ENCODE peak calls at places on chromosomes 1 and 21, in four cellular contexts. X is adrenal gland; U is ascending aorta; L is CD4-positive, CD25-positive, alpha-beta regulatory T cell. W is an unnamed sample. For H3K9me3, the result is how much of the 10 kb centered on the place peaks cover.

GRCh38 chr1:111198836-111199235 is 1.6 kb downstream of the DENND2D start:
- DNase-seq in X (no peak), U (no peak), L (no peak), W (no peak)

GRCh38 chr1:39268112-39268581 is 63.7 kb downstream of the MACF1 start:
- DNase-seq in X (peak), U (no peak), L (peak), W (no peak)

GRCh38 chr1:203628185-203628996 is 1.8 kb downstream of the ATP2B4 start:
- DNase-seq in X (peak), U (no peak), L (no peak), W (no peak)

GRCh38 chr1:81109038-81109437 is 691.7 kb upstream of the ADGRL2 start:
- DNase-seq in X (no peak), U (no peak), L (no peak), W (no peak)

GRCh38 chr1:41631971-41632370 is 147.5 kb upstream of the EDN2 start:
- DNase-seq in X (no peak), U (no peak), L (no peak), W (no peak)

GRCh38 chr1:229199892-229200291 is 71.0 kb upstream of the RAB4A start:
- DNase-seq in X (no peak), U (no peak), L (peak), W (no peak)

GRCh38 chr1:172914517-172915144 is 136.1 kb downstream of the TNFSF18 start:
- DNase-seq in X (no peak), U (no peak), L (no peak), W (no peak)

GRCh38 chr21:25457411-25457810 is 149.9 kb downstream of the MRPL39 start:
- DNase-seq in X (no peak), U (no peak), L (peak), W (no peak)

GRCh38 chr1:223775054-223775453 is 62.7 kb downstream of the CAPN2 start:
- DNase-seq in X (no peak), U (no peak), L (no peak), W (no peak)

GRCh38 chr1:89739013-89739843 is 81.6 kb upstream of the LRRC8D start:
- DNase-seq in X (no peak), U (no peak), L (no peak), W (no peak)

GRCh38 chr1:106954830-106955229 is 101.6 kb upstream of the PRMT6 start:
- DNase-seq in X (no peak), U (no peak), L (no peak), W (no peak)

GRCh38 chr21:14850394-14850793 is 214.4 kb downstream of the NRIP1 start:
- DNase-seq in X (no peak), U (no peak), L (no peak), W (no peak)

GRCh38 chr1:220219865-220220698 is 52.2 kb downstream of the RAB3GAP2 start:
- DNase-seq in X (no peak), U (no peak), L (no peak), W (no peak)

GRCh38 chr1:7948950-7949349 is 8.3 kb upstream of the TNFRSF9 start:
- DNase-seq in X (no peak), U (no peak), L (peak), W (no peak)

GRCh38 chr1:159862031-159862430 is 426 bp downstream of the VSIG8 start:
- DNase-seq in X (no peak), U (no peak), L (no peak), W (no peak)

GRCh38 chr21:40731206-40731605 is 115.8 kb downstream of the DSCAM start:
- DNase-seq in X (no peak), U (no peak), L (no peak), W (no peak)

GRCh38 chr21:36504067-36505058 is 24.4 kb upstream of the CLDN14 start:
- DNase-seq in X (peak), U (no peak), L (peak), W (no peak)

GRCh38 chr1:220338759-220339158 is 66.5 kb upstream of the RAB3GAP2 start:
- DNase-seq in X (no peak), U (no peak), L (no peak), W (no peak)

GRCh38 chr21:43209575-43210453 is 41.0 kb downstream of the CRYAA start:
- DNase-seq in X (peak), U (no peak), L (no peak), W (no peak)

GRCh38 chr21:43207868-43208267 is 39.1 kb downstream of the CRYAA start:
- DNase-seq in X (peak), U (no peak), L (no peak), W (no peak)

GRCh38 chr21:43211085-43212071 is 42.6 kb downstream of the CRYAA start:
- DNase-seq in X (peak), U (no peak), L (no peak), W (no peak)

GRCh38 chr21:43208561-43209332 is 39.9 kb downstream of the CRYAA start:
- DNase-seq in X (peak), U (no peak), L (no peak), W (no peak)

DNA sequence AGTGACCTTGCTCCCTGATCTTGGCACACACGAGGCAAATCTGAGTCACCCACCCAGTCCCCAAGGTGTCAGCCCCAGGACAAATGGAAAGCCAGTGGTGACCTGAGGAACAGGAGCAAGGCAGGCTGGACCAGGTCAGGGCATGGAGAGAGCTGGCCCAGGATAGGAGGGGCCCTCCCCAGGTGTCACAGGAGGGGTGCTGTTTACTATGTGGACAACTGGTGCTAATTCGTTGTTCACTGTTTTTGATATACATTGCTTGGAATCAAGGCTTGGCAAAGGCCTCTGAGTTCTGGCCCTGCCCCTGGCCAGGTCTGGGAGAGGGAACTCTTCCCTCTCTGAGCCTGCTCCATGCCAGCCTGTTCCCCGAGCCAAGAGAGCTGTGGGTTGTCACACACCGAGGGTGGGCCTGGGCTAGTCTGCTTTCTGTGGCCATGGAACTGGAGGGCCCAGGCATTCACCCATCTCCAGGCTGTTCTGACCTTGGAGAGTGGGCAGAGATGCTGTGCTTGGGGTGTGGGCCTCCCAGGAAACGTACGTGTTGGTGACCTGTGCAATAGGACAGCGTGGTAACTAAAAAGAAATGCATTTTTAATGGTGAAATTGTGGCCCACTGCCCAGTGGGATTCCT is 41.8 kb downstream of the CRYAA start:
- DNase-seq in X (peak), U (no peak), L (no peak), W (no peak)
- H3K27ac ChIP-seq in X (peak), U (no peak), L (no peak), W (no peak)

GRCh38 chr1:114282751-114283403 is 129.2 kb upstream of the SYT6 start:
- DNase-seq in X (peak), U (peak), L (peak), W (peak)

GRCh38 chr1:114286179-114286578 is 132.5 kb upstream of the SYT6 start:
- DNase-seq in X (no peak), U (no peak), L (no peak), W (no peak)

GRCh38 chr1:114292194-114292593 is 138.5 kb upstream of the SYT6 start:
- DNase-seq in X (no peak), U (no peak), L (no peak), W (no peak)

GRCh38 chr1:114289321-114289720 is 135.7 kb upstream of the SYT6 start:
- DNase-seq in X (no peak), U (no peak), L (no peak), W (no peak)

DNA sequence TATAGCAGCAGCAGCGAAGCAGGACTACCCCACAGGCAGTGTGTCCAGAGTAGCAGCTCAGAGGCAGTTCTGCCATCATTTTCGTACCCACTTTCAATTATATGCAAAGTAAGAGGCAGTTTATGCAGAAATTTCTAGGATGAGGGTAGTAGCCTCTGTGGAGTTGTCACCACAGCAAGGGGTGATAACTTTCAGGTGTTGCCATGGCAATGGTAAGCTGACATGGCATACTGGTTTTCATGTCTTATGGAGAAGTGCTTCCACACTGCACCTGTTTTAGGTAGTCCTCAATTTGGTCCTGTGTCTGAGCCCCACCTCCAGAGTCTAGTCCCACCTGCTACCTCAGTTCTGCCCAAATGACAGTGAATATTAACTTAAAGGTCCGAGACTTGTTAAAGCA is 133.3 kb upstream of the SYT6 start:
- DNase-seq in X (no peak), U (no peak), L (no peak), W (no peak)
- H3K9me3 ChIP-seq in X (under half), U (under half), L (under half), W (under half)

GRCh38 chr1:163928080-163928479 is 606.3 kb downstream of the NUF2 start:
- DNase-seq in X (no peak), U (no peak), L (no peak), W (no peak)

GRCh38 chr1:163922743-163923186 is 601.0 kb downstream of the NUF2 start:
- DNase-seq in X (no peak), U (no peak), L (no peak), W (no peak)

GRCh38 chr1:163932901-163933300 is 611.1 kb downstream of the NUF2 start:
- DNase-seq in X (no peak), U (no peak), L (no peak), W (no peak)

GRCh38 chr1:163924041-163924440 is 602.3 kb downstream of the NUF2 start:
- DNase-seq in X (no peak), U (no peak), L (no peak), W (no peak)

GRCh38 chr1:163928649-163929048 is 606.9 kb downstream of the NUF2 start:
- DNase-seq in X (no peak), U (no peak), L (no peak), W (no peak)
- H3K27ac ChIP-seq in X (no peak), U (no peak), L (no peak), W (no peak)

DNA sequence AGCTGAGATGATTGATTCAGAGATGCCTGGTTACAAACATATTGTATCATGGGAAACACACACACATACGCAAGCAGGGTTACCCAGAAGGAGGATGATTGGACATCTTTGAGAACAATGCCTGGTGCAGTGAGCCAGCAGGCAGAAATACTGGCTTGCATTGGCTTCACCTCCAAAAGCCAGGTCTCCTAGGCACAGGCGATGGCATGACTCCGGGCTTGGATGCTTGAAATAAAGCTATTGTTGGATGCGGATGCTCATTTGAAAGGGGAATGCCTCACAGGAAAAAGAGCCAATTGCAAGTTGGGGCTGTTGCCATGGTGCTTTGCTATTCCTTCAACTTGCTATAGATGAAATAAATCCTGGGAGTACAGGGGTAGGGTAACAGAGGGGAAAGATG is 180.7 kb upstream of the SGIP1 start:
- DNase-seq in X (no peak), U (no peak), L (no peak), W (no peak)
- H3K9me3 ChIP-seq in X (under half), U (under half), L (under half), W (under half)

DNA sequence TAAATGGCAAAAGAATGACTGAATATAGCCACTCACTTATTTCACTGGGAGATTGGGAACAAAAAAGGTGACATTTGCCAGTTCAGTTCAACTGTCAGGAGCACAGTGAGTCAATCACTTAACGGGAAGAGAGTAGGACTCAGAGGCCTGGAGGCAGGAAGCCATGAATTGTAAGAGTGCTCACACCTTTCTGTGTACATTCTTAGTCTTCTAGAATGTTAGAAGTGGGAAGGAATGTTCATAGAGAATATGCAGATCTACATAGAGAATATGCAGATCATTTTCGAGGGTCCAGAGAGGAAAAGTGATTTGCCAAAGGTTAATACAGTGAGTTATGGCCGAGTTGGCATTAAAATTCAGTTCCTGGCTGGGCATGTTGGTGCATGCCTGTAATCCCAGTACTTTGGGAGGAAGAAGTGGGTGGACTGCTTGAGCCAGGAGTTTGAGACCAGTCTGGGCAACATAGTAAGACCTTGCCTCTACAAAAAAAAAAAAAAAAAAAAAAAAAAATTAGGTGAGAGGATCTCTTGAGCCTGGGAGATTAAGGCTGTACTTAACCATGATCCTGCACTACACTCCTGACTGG is 8.3 kb downstream of the IL20 start:
- DNase-seq in X (no peak), U (no peak), L (no peak), W (no peak)
- H3K27ac ChIP-seq in X (no peak), U (no peak), L (no peak), W (no peak)

DNA sequence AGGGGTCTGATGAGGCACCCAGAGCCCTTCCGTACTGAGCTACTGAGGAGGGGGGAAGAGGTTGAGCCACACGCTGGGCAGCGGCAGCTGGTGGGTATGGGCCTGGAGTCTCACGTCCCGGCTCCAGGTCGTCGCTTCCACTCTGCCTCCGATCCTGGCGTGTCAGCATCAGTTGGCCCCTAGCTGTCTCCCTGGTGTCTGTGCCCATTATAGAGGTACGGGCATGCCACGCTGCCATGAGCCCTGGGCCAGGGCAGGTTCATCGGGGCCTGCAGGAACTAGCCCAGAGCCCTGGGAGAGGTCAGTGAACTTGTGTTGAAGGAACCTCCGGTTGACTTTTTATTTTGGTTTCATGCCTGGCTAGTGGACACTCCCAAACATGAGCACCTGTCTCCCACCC is 18.2 kb downstream of the COQ8A start:
- DNase-seq in X (no peak), U (no peak), L (no peak), W (no peak)
- H3K9me3 ChIP-seq in X (under half), U (under half), L (under half), W (under half)

GRCh38 chr1:228079601-228080263 is 2.8 kb upstream of the ARF1 start:
- DNase-seq in X (no peak), U (no peak), L (no peak), W (no peak)

GRCh38 chr1:228082975-228083870 is 715 bp downstream of the ARF1 start:
- DNase-seq in X (peak), U (no peak), L (no peak), W (no peak)

GRCh38 chr1:228082260-228082974 is at the start of gene ARF1:
- DNase-seq in X (peak), U (peak), L (peak), W (peak)

GRCh38 chr1:228081578-228082259 is 789 bp upstream of the ARF1 start:
- DNase-seq in X (peak), U (no peak), L (no peak), W (no peak)

DNA sequence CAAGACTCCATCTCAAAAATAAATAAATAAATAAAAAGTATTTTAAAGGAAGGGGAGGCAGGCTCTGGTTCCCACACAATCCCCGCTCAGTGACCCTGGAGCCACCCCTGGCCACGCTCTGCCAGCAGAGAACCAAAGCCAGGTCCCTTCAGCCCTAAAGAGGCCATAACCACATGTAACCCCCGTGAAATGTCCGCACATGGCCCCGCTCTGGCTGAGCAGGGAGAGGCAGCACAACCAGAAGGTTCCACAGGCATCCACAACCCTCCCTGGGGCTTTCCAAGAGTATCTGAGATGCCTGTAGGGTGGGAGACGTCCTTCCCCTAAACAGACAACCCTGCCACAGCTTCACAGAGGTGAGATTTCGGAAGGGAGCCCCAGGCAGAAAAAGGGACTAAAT is 1.4 kb upstream of the ARF1 start:
- DNase-seq in X (no peak), U (no peak), L (no peak), W (no peak)
- H3K27ac ChIP-seq in X (no peak), U (no peak), L (peak), W (peak)

W was measured in esophagus squamous epithelium.